ENCODE peak calls at places on chromosomes 6 and 20, in six cellular contexts. R is tibial artery; E is CD8-positive, alpha-beta T cell; H is heart left ventricle; J is kidney; U is keratinocyte. V is an unnamed sample.

GRCh38 chr6:22928775-22929174 is 359.4 kb downstream of the HDGFL1 start:
- DNase-seq in R (no peak), E (no peak), H (no peak), J (no peak), U (no peak), V (no peak)

GRCh38 chr20:37511605-37512275 is 9.3 kb upstream of the NNAT start:
- DNase-seq in R (no peak), E (no peak), H (no peak), J (no peak), U (no peak), V (no peak)

GRCh38 chr20:44646641-44647274 is 4.7 kb downstream of the ADA start:
- DNase-seq in R (no peak), E (no peak), H (no peak), J (peak), U (no peak), V (no peak)

GRCh38 chr6:93120154-93120742 is 299.1 kb downstream of the EPHA7 start:
- DNase-seq in R (no peak), E (no peak), H (no peak), J (no peak), U (no peak), V (no peak)

GRCh38 chr6:41921712-41921998 is 356 bp downstream of the BYSL start:
- DNase-seq in R (no peak), E (no peak), H (no peak), J (no peak), U (no peak), V (no peak)

GRCh38 chr20:41086402-41087324 is 50.7 kb upstream of the PLCG1 start:
- DNase-seq in R (no peak), E (no peak), H (no peak), J (no peak), U (no peak), V (no peak)

GRCh38 chr6:169689247-169689646 is 12.6 kb downstream of the WDR27 start:
- DNase-seq in R (no peak), E (no peak), H (no peak), J (no peak), U (no peak), V (no peak)

GRCh38 chr20:31849306-31849930 is 4.0 kb upstream of the FOXS1 start:
- DNase-seq in R (no peak), E (no peak), H (no peak), J (peak), U (no peak), V (no peak)

GRCh38 chr20:57991211-57991841 is 237.1 kb downstream of the ANKRD60 start:
- DNase-seq in R (no peak), E (no peak), H (no peak), J (no peak), U (peak), V (no peak)

GRCh38 chr20:33859157-33859695 is 48.1 kb downstream of the CHMP4B start:
- DNase-seq in R (no peak), E (peak), H (no peak), J (peak), U (no peak), V (peak)

GRCh38 chr20:5886788-5887187 is 63.5 kb downstream of the TRMT6 start:
- DNase-seq in R (no peak), E (no peak), H (no peak), J (no peak), U (no peak), V (no peak)

GRCh38 chr20:45997187-45997586 is 11.5 kb upstream of the MMP9 start:
- DNase-seq in R (no peak), E (no peak), H (no peak), J (peak), U (no peak), V (no peak)

GRCh38 chr20:43820742-43821330 is 93.8 kb upstream of the TOX2 start:
- DNase-seq in R (no peak), E (no peak), H (no peak), J (no peak), U (peak), V (no peak)

GRCh38 chr6:104325341-104326172 is 534.2 kb downstream of the HACE1 start:
- DNase-seq in R (no peak), E (no peak), H (no peak), J (no peak), U (no peak), V (no peak)

GRCh38 chr6:142863981-142864380 is 81.0 kb downstream of the HIVEP2 start:
- DNase-seq in R (no peak), E (no peak), H (no peak), J (no peak), U (no peak), V (no peak)

GRCh38 chr6:14123331-14124105 is 5.9 kb downstream of the CD83 start:
- DNase-seq in R (no peak), E (no peak), H (no peak), J (no peak), U (no peak), V (no peak)

GRCh38 chr6:167571550-167571949 is 246.7 kb downstream of the TTLL2 start:
- DNase-seq in R (no peak), E (no peak), H (no peak), J (no peak), U (no peak), V (no peak)

GRCh38 chr6:3231213-3232016 is 4.0 kb upstream of the TUBB2B start:
- DNase-seq in R (peak), E (no peak), H (peak), J (peak), U (no peak), V (peak)

GRCh38 chr20:34199183-34199582 is 42.0 kb upstream of the ASIP start:
- DNase-seq in R (no peak), E (no peak), H (no peak), J (no peak), U (no peak), V (no peak)

DNA sequence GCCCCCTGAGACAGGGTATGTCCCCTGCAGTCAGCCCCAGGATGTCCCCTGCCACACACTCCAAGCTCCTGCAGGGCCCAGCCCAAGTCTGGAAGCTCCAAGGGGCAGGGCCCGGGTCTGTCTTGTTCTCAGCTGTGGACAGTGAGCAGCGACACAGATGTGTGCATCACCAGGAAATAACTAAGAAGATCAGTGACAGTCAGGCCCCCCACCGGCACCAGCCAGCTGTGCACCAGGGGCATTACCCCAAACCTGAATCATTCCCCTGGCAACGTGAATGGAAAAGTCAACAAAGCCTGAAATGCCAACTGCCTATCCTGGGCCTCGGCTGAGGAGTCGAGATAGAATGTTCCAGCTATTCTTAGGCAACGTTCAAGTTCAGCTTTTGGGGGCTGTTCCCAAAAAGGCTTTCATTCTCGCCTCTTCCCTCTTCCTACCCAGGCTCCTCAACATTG is 105.0 kb downstream of the PREX1 start:
- DNase-seq in R (peak), E (no peak), H (no peak), J (no peak), U (no peak), V (no peak)
- H3K27ac ChIP-seq in R (peak), E (no peak), H (no peak), J (peak), U (no peak), V (peak)

DNA sequence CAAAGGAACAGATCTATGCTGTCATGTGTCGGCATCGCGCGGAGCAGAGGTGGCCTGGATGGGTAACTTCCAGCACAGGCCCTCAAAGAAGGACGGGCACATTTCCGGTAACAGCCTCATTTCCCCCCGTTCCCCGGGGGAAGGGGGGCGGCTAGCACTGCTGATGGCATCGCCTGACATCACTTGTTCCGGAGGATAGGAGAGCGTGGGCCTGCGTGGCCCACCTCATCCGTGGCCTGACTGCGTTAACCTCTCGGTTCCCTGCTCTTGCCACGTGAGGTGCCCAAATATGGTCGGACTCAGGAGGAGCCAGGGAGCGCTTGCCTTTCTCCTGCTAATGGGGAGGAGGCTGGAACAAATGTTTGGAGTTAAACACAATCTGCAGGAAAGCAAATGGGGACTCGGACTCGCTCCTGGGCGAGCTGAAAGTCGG is at the start of gene AKAP12:
- DNase-seq in R (peak), E (no peak), H (peak), J (peak), U (no peak), V (no peak)
- H3K4me3 ChIP-seq in R (peak), E (no peak), H (peak), J (peak), U (peak), V (peak)

DNA sequence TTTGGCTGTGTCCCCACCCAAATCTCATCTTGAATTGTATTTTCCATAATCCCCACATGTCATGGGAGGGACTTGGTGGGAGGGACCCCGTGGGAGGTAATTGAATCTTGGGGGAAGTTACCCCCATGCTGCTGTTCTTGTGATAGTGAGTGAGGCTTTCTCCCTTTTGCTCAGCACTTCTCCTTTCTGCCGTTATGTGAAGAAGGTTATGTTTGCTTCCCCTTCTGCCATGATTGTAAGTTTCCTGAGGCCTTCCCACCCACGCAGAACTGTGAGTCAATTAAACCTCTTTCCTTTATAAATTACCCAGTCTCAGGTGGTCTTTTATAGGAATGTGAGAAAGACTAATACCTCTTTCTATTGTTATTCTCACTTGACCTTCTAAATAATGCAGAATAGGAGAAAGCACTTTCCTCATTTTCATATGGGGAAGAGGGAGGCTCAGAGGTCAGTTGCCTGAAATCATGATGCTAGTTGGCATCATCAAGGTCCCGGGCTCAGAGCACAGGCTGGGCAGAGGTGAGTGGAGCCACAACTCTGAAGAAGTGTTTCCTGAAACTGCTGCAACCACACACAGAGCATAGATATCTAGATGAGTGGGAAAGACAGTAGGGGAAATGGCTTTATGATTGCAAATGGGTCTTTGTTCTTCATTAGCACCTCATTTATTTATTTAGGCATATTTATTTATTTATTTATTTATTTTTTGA is 191.0 kb downstream of the QKI start:
- DNase-seq in R (no peak), E (no peak), H (no peak), J (no peak), U (no peak), V (no peak)
- TF ChIP-seq CTCF in R (no peak), E (no peak), H (no peak), J (no peak), U (no peak), V (no peak)

GRCh38 chr6:35062676-35063574 is 78.2 kb downstream of the TCP11 start:
- DNase-seq in R (no peak), E (no peak), H (no peak), J (no peak), U (no peak), V (no peak)

GRCh38 chr6:35065441-35065800 is 75.7 kb downstream of the TCP11 start:
- DNase-seq in R (no peak), E (no peak), H (no peak), J (no peak), U (no peak), V (peak)

GRCh38 chr6:35064508-35065440 is 76.4 kb downstream of the TCP11 start:
- DNase-seq in R (no peak), E (no peak), H (no peak), J (peak), U (no peak), V (peak)

GRCh38 chr6:35065870-35066269 is 75.3 kb downstream of the TCP11 start:
- DNase-seq in R (no peak), E (no peak), H (no peak), J (peak), U (no peak), V (peak)

DNA sequence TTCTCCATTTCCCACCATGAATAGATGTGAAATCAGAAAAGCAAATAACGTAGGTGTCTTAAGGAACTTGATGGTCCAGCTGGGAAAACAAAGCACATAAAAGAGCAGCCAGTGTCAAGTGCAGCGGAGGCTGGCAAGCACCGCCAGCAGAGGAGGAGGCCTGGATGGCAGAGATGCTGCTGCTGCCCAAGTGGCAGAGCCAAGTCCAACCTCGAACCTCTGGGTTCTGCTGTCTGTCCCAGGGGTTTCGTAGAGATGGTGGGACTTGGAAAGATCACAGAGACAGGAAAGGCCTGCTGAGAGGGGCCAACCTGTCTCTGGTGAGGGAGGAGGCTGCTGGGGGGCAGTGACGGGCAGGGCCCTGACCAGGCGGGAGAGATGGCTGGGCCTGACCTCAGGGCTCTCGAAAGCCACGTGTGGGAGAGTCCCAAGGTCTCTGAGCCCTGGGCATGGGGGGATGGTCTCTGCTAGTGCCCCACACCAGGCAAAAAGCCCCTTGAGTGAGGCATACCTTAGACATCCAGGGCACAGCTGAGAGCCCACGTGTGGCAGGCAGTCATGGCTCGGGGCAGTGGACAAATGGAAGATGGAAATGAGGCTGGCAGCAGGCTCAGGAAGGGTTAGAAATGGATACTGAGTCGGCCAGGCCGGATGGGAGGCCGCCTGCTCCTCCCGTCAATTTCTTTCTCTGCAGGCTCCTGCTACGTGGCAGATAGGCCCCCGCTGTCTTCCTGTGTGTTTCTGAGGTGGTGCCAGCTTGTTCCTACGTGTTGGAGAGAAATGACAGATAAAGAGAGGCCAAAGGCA is 77.2 kb downstream of the TCP11 start:
- DNase-seq in R (no peak), E (no peak), H (peak), J (no peak), U (no peak), V (no peak)
- H3K27ac ChIP-seq in R (peak), E (no peak), H (peak), J (no peak), U (no peak), V (peak)

V was measured in lower lobe of right lung.